ENCODE peak calls at places on chromosome 17, in four cellular contexts. F is neural progenitor cell, G is MM.1S, V is PC-3. S is an unnamed sample. For H3F3A, the result is how much of the 10 kb centered on the place peaks cover.

GRCh38 chr17:6505425-6506142 is 50.8 kb downstream of the PITPNM3 start:
- DNase-seq in V (peak), F (no peak), G (no peak), S (peak)

GRCh38 chr17:8226536-8227237 is 16.3 kb upstream of the AURKB start:
- DNase-seq in F (peak), V (peak), G (no peak), S (no peak)

GRCh38 chr17:31371511-31372097 is 19.9 kb upstream of the RAB11FIP4 start:
- DNase-seq in F (no peak), G (peak), V (no peak), S (no peak)

GRCh38 chr17:73485130-73485529 is 159.1 kb downstream of the SDK2 start:
- DNase-seq in V (no peak), F (no peak), G (no peak), S (no peak)

GRCh38 chr17:944266-944665 is 35.3 kb downstream of the NXN start:
- DNase-seq in F (no peak), V (no peak), G (no peak), S (no peak)

GRCh38 chr17:59361916-59362810 is 30.7 kb downstream of the YPEL2 start:
- DNase-seq in G (peak), V (peak), F (no peak), S (peak)

GRCh38 chr17:7897773-7898172 is 9.2 kb downstream of the CHD3 start:
- DNase-seq in V (peak), G (no peak), F (no peak), S (no peak)

GRCh38 chr17:30345527-30346075 is 11.7 kb upstream of the TMIGD1 start:
- DNase-seq in F (no peak), G (no peak), V (no peak), S (no peak)

GRCh38 chr17:27552467-27552779 is 78.6 kb upstream of the LGALS9 start:
- DNase-seq in V (peak), G (no peak), F (no peak), S (peak)

GRCh38 chr17:27602721-27603445 is 28.1 kb upstream of the LGALS9 start:
- DNase-seq in F (peak), V (peak), G (peak), S (peak)

GRCh38 chr17:66633322-66633965 is 201.5 kb upstream of the CACNG5 start:
- DNase-seq in G (no peak), V (no peak), F (no peak), S (no peak)

GRCh38 chr17:52143536-52143935 is 15.0 kb downstream of the CA10 start:
- DNase-seq in V (no peak), G (no peak), F (peak), S (no peak)

GRCh38 chr17:54891176-54891821 is 9.4 kb upstream of the TOM1L1 start:
- DNase-seq in V (peak), G (peak), F (peak), S (peak)

GRCh38 chr17:70060415-70060814 is 14.6 kb upstream of the KCNJ16 start:
- DNase-seq in F (no peak), G (no peak), V (no peak), S (no peak)

GRCh38 chr17:40284085-40284713 is 3.5 kb upstream of the CDC6 start:
- DNase-seq in G (no peak), F (no peak), V (peak), S (peak)

GRCh38 chr17:11997147-11997971 is at the start of gene ZNF18:
- DNase-seq in V (peak), G (peak), F (peak), S (peak)

GRCh38 chr17:39631403-39631802 is 4.7 kb downstream of the PPP1R1B start:
- DNase-seq in V (peak), G (no peak), F (no peak), S (peak)

GRCh38 chr17:8940866-8941471 is 24.5 kb downstream of the PIK3R5 start:
- DNase-seq in V (no peak), G (no peak), F (no peak), S (no peak)

GRCh38 chr17:5024604-5025003 is 10.6 kb downstream of the SLC52A1 start:
- DNase-seq in G (no peak), V (no peak), F (no peak), S (no peak)

GRCh38 chr17:42163113-42163512 is 8.3 kb upstream of the RAB5C start:
- DNase-seq in G (no peak), V (no peak), F (peak), S (no peak)

GRCh38 chr17:28392491-28392890 is 13.5 kb downstream of the SLC46A1 start:
- DNase-seq in G (no peak), F (no peak), V (no peak), S (no peak)

GRCh38 chr17:1916339-1916738 is 86.5 kb downstream of the RPA1 start:
- DNase-seq in G (no peak), V (no peak), F (no peak), S (no peak)

GRCh38 chr17:51707216-51707615 is 446.9 kb downstream of the UTP18 start:
- DNase-seq in G (no peak), V (peak), F (no peak), S (no peak)

GRCh38 chr17:38706625-38707298 is 1.7 kb downstream of the MLLT6 start:
- DNase-seq in G (peak), V (no peak), F (peak), S (no peak)

GRCh38 chr17:29021251-29021650 is 15.4 kb upstream of the SEZ6 start:
- DNase-seq in F (no peak), G (no peak), V (no peak), S (no peak)

GRCh38 chr17:6853764-6854442 is 22.4 kb upstream of the TEKT1 start:
- DNase-seq in F (peak), G (peak), V (peak), S (no peak)

GRCh38 chr17:66347661-66348604 is 45.5 kb downstream of the PRKCA start:
- DNase-seq in G (no peak), V (peak), F (no peak), S (no peak)

GRCh38 chr17:33292184-33292980 is 713 bp downstream of the ASIC2 start:
- DNase-seq in F (peak), G (no peak), V (no peak), S (peak)

GRCh38 chr17:71883258-71883657 is 237.6 kb upstream of the SOX9 start:
- DNase-seq in G (no peak), F (no peak), V (no peak), S (no peak)

GRCh38 chr17:56471661-56472060 is 121.8 kb upstream of the NOG start:
- DNase-seq in G (no peak), F (no peak), V (no peak), S (no peak)

GRCh38 chr17:45287526-45288264 is 25.8 kb upstream of the SPATA32 start:
- DNase-seq in V (no peak), F (no peak), G (no peak), S (no peak)

GRCh38 chr17:45308840-45309239 is 8.0 kb downstream of the MAP3K14 start:
- DNase-seq in V (no peak), F (no peak), G (no peak), S (no peak)

GRCh38 chr17:62666061-62666800 is 38.8 kb downstream of the MRC2 start:
- DNase-seq in F (no peak), V (no peak), G (no peak), S (no peak)

GRCh38 chr17:16287563-16288027 is 65.7 kb downstream of the CENPV start:
- DNase-seq in G (no peak), F (no peak), V (peak), S (peak)

GRCh38 chr17:45311762-45312476 is 4.9 kb downstream of the MAP3K14 start:
- DNase-seq in F (no peak), G (peak), V (peak), S (peak)

GRCh38 chr17:44102845-44103622 is 20.4 kb downstream of the HDAC5 start:
- DNase-seq in G (no peak), F (no peak), V (no peak), S (peak)

GRCh38 chr17:27888945-27889344 is 4.2 kb downstream of the LYRM9 start:
- DNase-seq in G (no peak), V (no peak), F (peak), S (peak)

GRCh38 chr17:61701334-61701733 is 110.3 kb upstream of the NACA2 start:
- DNase-seq in G (no peak), F (no peak), V (no peak), S (no peak)

GRCh38 chr17:37643829-37644228 is 583 bp upstream of the DDX52 start:
- DNase-seq in V (no peak), G (no peak), F (peak), S (peak)

DNA sequence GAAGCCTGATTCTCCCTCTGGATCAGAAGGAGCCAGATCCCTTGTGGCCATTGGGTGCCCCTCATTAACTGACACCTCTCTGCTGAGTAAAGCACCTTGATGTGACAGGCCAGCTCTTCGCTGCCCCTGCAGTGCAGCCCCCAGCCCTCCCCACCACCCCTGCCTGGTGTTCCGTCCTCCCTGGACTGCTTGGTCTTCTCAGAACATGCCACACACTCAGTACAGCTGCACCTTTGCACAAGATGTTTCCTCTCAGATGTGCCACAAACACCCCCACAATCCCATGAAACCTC is 20.2 kb downstream of the GOSR2 start:
- DNase-seq in G (no peak), V (no peak), F (no peak), S (no peak)
- H2AFZ ChIP-seq in G (no peak), V (no peak), F (no peak), S (no peak)

GRCh38 chr17:75779987-75780889 is 4.4 kb upstream of the UNK start:
- DNase-seq in G (no peak), F (no peak), V (no peak), S (no peak)
- H3F3A ChIP-seq in G (half or more), F (half or more), V (under half), S (half or more)

DNA sequence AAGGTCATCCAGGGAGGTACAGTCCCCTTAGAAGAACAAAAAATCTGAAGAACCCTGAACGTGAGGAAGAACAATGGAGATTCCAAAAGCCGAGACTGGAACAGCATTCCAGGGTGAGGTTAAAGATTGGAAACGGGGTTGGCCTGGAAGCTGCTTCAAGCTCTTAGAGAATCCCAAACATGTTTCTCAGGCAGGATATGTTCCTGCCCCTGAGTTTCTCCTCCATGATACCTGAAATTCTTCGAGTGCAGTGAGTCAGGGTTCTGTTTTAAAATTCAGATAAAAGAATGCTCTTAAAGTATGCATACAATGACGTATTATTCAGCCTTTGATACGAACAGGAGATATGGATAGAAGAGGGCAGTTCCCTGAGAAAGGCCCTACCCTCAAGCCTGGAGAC is 293.1 kb downstream of the HS3ST3B1 start:
- DNase-seq in G (no peak), V (no peak), F (no peak), S (no peak)
- TF ChIP-seq CTCF in G (no peak), V (no peak), F (no peak), S (no peak)

GRCh38 chr17:81144423-81144781 is 20.9 kb upstream of the PVALEF start:
- DNase-seq in G (no peak), F (no peak), V (no peak), S (no peak)
- H2AFZ ChIP-seq in G (no peak), F (no peak), V (no peak), S (no peak)

GRCh38 chr17:18919963-18920362 is 32.0 kb upstream of the SLC5A10 start:
- DNase-seq in G (no peak), V (no peak), F (no peak), S (no peak)

GRCh38 chr17:18920911-18921441 is 31.0 kb upstream of the SLC5A10 start:
- DNase-seq in V (peak), F (no peak), G (peak), S (no peak)

GRCh38 chr17:18916816-18917496 is 35.0 kb upstream of the SLC5A10 start:
- DNase-seq in G (no peak), V (peak), F (no peak), S (no peak)

GRCh38 chr17:18921485-18921884 is 30.5 kb upstream of the SLC5A10 start:
- DNase-seq in G (no peak), F (no peak), V (no peak), S (no peak)

GRCh38 chr17:18917506-18918032 is 34.4 kb upstream of the SLC5A10 start:
- DNase-seq in G (no peak), F (no peak), V (no peak), S (no peak)
- H3F3A ChIP-seq in G (under half), F (under half), V (under half), S (under half)

S was measured in PC-9.